ENCODE peak calls at places on chromosomes 4 and X, in six cellular contexts. R, B, H, D, P and J are unnamed samples.

GRCh38 chrX:46601283-46601682 is 27.7 kb downstream of the CHST7 start:
- DNase-seq in B (no peak), P (no peak), R (no peak), H (peak; percentile 23), D (no peak), J (no peak)

GRCh38 chrX:115533485-115533884 is 27.5 kb upstream of the PLS3 start:
- DNase-seq in B (no peak), H (no peak), R (no peak), P (no peak), D (no peak), J (no peak)

GRCh38 chr4:90393215-90393614 is 266.0 kb downstream of the CCSER1 start:
- DNase-seq in B (no peak), H (no peak), P (no peak), D (no peak), R (no peak), J (no peak)

GRCh38 chr4:78512357-78512920 is 39.1 kb upstream of the ANXA3 start:
- DNase-seq in H (no peak), R (no peak), P (no peak), B (no peak), D (no peak), J (no peak)

GRCh38 chrX:123432362-123433150 is 248.5 kb downstream of the GRIA3 start:
- DNase-seq in D (no peak), P (no peak), H (no peak), R (no peak), B (no peak), J (no peak)

GRCh38 chr4:188372051-188372450 is 232.8 kb downstream of the TRIML1 start:
- DNase-seq in D (no peak), B (no peak), H (no peak), R (no peak), P (no peak), J (no peak)

GRCh38 chr4:168586926-168587325 is 90.1 kb downstream of the PALLD start:
- DNase-seq in B (no peak), R (no peak), D (no peak), H (no peak), P (no peak), J (no peak)

GRCh38 chr4:139872274-139872673 is 206.7 kb downstream of the MGST2 start:
- DNase-seq in B (no peak), P (no peak), R (no peak), H (peak; percentile 91), D (peak; percentile 99), J (no peak)

GRCh38 chrX:140744085-140744484 is 34.5 kb downstream of the LINC00632 start:
- DNase-seq in D (no peak), P (no peak), H (no peak), B (no peak), R (no peak), J (no peak)

GRCh38 chr4:169330811-169331210 is 60.1 kb upstream of the SH3RF1 start:
- DNase-seq in P (no peak), H (no peak), B (no peak), R (no peak), D (no peak), J (no peak)

GRCh38 chr4:118954246-118954645 is 65.6 kb downstream of the SYNPO2 start:
- DNase-seq in H (no peak), R (no peak), D (no peak), B (no peak), P (no peak), J (no peak)

GRCh38 chrX:926991-927390 is 285.5 kb downstream of the CRLF2 start:
- DNase-seq in B (no peak), R (no peak), H (no peak), D (no peak), P (no peak), J (no peak)

GRCh38 chrX:124507276-124507675 is 160.9 kb downstream of the SH2D1A start:
- DNase-seq in P (no peak), H (no peak), B (no peak), D (no peak), R (no peak), J (no peak)

GRCh38 chr4:78652282-78652876 is 100.8 kb downstream of the ANXA3 start:
- DNase-seq in D (no peak), R (no peak), H (no peak), P (no peak), B (no peak), J (no peak)